ENCODE peak calls at places on chromosomes 12 and 14, in six cellular contexts. D, T, O, W, N and F are unnamed samples.
A peak's percentile ranks its signal among the peaks of the same experiment; 100 is the strongest.

GRCh38 chr12:89451876-89452275 is 72.7 kb downstream of the GALNT4 start:
- DNase-seq in D (peak; percentile 21), T (no peak), O (no peak), W (no peak), N (no peak), F (no peak)

GRCh38 chr14:21711360-21711961 is 37.8 kb upstream of the OR4E1 start:
- DNase-seq in D (no peak), T (no peak), O (no peak), W (peak; percentile 65), N (peak; percentile 44), F (no peak)

GRCh38 chr14:23712287-23712686 is 76.1 kb downstream of the DHRS2 start:
- DNase-seq in D (no peak), T (no peak), O (no peak), W (no peak), N (no peak), F (no peak)

GRCh38 chr14:90520326-90520725 is 123.5 kb downstream of the CALM1 start:
- DNase-seq in D (no peak), T (no peak), O (no peak), W (no peak), N (no peak), F (no peak)

GRCh38 chr12:6317693-6318439 is 7.4 kb downstream of the PLEKHG6 start:
- DNase-seq in D (no peak), T (no peak), O (no peak), W (no peak), N (no peak), F (no peak)

GRCh38 chr14:62329427-62329826 is 567.2 kb downstream of the SNAPC1 start:
- DNase-seq in D (no peak), T (no peak), O (no peak), W (no peak), N (no peak), F (no peak)

GRCh38 chr12:113437729-113438100 is 15.5 kb downstream of the SDSL start:
- DNase-seq in D (no peak), T (no peak), O (no peak), W (no peak), N (no peak), F (no peak)

GRCh38 chr12:111431772-111432171 is 26.0 kb downstream of the SH2B3 start:
- DNase-seq in D (no peak), T (no peak), O (no peak), W (no peak), N (no peak), F (no peak)

GRCh38 chr14:20569066-20569465 is 8.2 kb upstream of the RNASE9 start:
- DNase-seq in D (no peak), T (no peak), O (no peak), W (no peak), N (no peak), F (no peak)

GRCh38 chr12:110117948-110118685 is 6.0 kb upstream of the IFT81 start:
- DNase-seq in D (no peak), T (no peak), O (no peak), W (no peak), N (peak; percentile 48), F (no peak)

GRCh38 chr14:99730876-99731351 is 46.8 kb downstream of the CYP46A1 start:
- DNase-seq in D (peak; percentile 26), T (peak; percentile 55), O (no peak), W (no peak), N (no peak), F (no peak)

GRCh38 chr14:100400115-100400514 is 77.0 kb downstream of the SLC25A47 start:
- DNase-seq in D (no peak), T (peak; percentile 35), O (no peak), W (peak; percentile 54), N (no peak), F (no peak)

GRCh38 chr14:37824936-37825698 is 229.7 kb downstream of the TTC6 start:
- DNase-seq in D (no peak), T (no peak), O (no peak), W (no peak), N (no peak), F (no peak)

GRCh38 chr12:19093218-19093617 is 36.3 kb upstream of the PLEKHA5 start:
- DNase-seq in D (no peak), T (no peak), O (no peak), W (no peak), N (no peak), F (no peak)

GRCh38 chr14:75972729-75973480 is 8.9 kb downstream of the TGFB3 start:
- DNase-seq in D (no peak), T (no peak), O (no peak), W (no peak), N (no peak), F (no peak)

GRCh38 chr12:27014859-27015729 is 910 bp upstream of the TM7SF3 start:
- DNase-seq in D (no peak), T (no peak), O (no peak), W (peak; percentile 7), N (peak; percentile 35), F (no peak)

GRCh38 chr12:1013618-1014489 is 22.8 kb downstream of the ERC1 start:
- DNase-seq in D (no peak), T (no peak), O (no peak), W (no peak), N (no peak), F (no peak)

GRCh38 chr12:53984901-53985357 is at the start of gene HOXC10:
- DNase-seq in D (peak; percentile 95), T (peak; percentile 75), O (peak; percentile 69), W (peak; percentile 77), N (peak; percentile 97), F (peak; percentile 65)

GRCh38 chr14:76765461-76765931 is 4.2 kb downstream of the VASH1 start:
- DNase-seq in D (no peak), T (no peak), O (no peak), W (no peak), N (no peak), F (no peak)

GRCh38 chr12:59322473-59322872 is 273.4 kb upstream of the SLC16A7 start:
- DNase-seq in D (no peak), T (no peak), O (no peak), W (no peak), N (no peak), F (no peak)

GRCh38 chr14:92978229-92979021 is 55.5 kb downstream of the CHGA start:
- DNase-seq in D (no peak), T (no peak), O (no peak), W (no peak), N (no peak), F (no peak)

GRCh38 chr14:29810657-29811056 is 117.0 kb downstream of the PRKD1 start:
- DNase-seq in D (no peak), T (no peak), O (no peak), W (no peak), N (no peak), F (no peak)

GRCh38 chr14:49310298-49310697 is 275.9 kb downstream of the RPS29 start:
- DNase-seq in D (no peak), T (no peak), O (no peak), W (no peak), N (no peak), F (no peak)

DNA sequence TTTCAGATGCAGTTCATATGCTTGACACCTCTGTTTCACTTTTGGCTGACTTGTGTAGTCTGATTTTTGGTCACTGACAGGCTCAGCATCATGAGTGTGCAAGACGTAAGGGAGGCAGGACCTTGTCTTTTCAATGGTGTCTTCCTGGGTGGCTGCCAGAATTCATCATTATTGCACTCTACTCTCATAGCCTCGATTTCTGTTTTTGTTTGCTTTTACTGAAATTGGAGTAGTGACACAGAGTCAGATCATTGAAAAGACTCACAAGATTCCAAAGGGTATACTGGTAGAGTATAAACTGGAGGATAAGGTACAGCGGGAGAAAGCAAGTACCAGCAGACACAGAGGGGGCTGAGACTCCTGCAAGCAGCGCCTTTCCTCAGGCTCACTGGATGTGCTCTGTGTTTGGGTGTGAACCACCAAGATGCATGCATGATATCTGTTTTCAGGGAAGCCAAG is 126.3 kb upstream of the FGD4 start:
- DNase-seq in D (no peak), T (no peak), O (no peak), W (no peak), N (peak; percentile 37), F (no peak)
- H3K4me3 ChIP-seq in D (no peak overlapping the region), T (no peak overlapping the region), O (peak overlapping the region; percentile 34), W (no peak overlapping the region), N (no peak overlapping the region), F (no peak overlapping the region)

GRCh38 chr12:49612210-49612609 is 6.8 kb upstream of the FAM186B start:
- DNase-seq in D (no peak), T (no peak), O (no peak), W (no peak), N (no peak), F (no peak)

GRCh38 chr12:49618576-49618975 is 4.8 kb upstream of the PRPF40B start:
- DNase-seq in D (no peak), T (no peak), O (no peak), W (no peak), N (no peak), F (no peak)

GRCh38 chr12:49616533-49617219 is 6.7 kb upstream of the PRPF40B start:
- DNase-seq in D (no peak), T (no peak), O (no peak), W (no peak), N (no peak), F (no peak)

GRCh38 chr12:49619286-49619685 is 4.1 kb upstream of the PRPF40B start:
- DNase-seq in D (no peak), T (no peak), O (no peak), W (no peak), N (no peak), F (no peak)

GRCh38 chr12:49615725-49616124 is 7.6 kb upstream of the PRPF40B start:
- DNase-seq in D (no peak), T (no peak), O (no peak), W (no peak), N (no peak), F (no peak)
- H3K4me1 ChIP-seq in D (no peaks in the 10 kb centered on the region), T (no peaks in the 10 kb centered on the region), O (no peaks in the 10 kb centered on the region), W (no peaks in the 10 kb centered on the region), N (no peaks in the 10 kb centered on the region), F (no peaks in the 10 kb centered on the region)

DNA sequence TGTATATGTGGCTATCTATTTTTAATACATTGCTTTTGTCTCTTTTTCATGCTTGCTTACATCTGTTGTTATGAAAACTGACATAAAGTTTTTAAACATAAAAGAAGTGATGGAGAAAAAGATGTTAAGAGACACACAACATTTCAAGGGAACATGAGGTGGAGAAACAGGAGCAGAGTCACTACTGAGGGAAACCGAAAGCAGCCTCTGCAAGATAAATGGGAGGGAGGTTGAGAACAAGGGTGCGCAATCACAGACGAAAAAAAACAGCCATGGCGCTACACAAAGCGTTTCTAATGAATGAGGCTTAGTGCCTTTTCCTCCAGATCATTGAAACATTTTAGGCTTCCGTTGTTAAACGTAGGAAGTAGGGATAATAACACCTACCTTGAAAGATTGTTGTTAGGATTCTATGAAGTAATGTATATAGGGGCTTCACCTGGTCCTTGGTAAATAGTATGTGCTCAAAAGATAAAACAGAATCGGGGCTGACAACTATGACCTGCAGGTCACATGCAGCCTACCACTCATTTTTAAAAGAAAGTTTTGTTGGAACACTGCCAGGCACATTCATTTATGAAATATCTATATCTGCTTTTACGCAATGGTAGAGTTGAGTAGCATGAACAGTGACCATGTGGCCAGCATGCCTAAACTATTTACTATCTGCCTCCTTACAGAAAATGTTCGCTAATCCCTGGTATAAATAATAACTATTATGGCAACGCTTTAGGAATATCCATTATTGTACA is 228.2 kb upstream of the NPAS3 start:
- DNase-seq in D (no peak), T (no peak), O (no peak), W (no peak), N (no peak), F (no peak)
- H3K4me3 ChIP-seq in D (no peak overlapping the region), T (no peak overlapping the region), O (no peak overlapping the region), W (no peak overlapping the region), N (no peak overlapping the region), F (no peak overlapping the region)

DNA sequence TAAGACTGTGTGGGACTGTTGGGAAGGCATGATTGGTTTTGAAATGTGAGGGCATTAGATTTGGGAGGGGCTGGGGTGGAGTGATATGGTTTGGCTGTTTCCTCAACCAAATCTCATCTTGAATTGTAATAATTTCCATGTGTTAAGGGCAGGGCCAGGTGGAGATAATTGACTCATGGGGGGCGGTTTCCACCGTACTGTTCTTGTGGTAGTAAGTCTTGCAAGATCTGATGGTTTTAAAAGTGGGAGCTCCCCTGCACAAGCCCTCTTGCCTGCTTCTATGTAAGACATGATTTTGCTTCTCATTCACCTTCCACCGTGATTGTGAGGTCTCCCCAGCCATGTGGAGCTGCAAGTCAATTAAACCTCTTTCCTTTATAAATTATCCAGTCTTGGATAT is 76.6 kb upstream of the PPFIA2 start:
- DNase-seq in D (no peak), T (no peak), O (no peak), W (no peak), N (no peak), F (no peak)
- H3K4me1 ChIP-seq in D (no peaks in the 10 kb centered on the region), T (no peaks in the 10 kb centered on the region), O (no peaks in the 10 kb centered on the region), W (no peaks in the 10 kb centered on the region), N (no peaks in the 10 kb centered on the region), F (no peaks in the 10 kb centered on the region)